ENCODE peak calls at places on chromosomes 2 and 18, in ten cellular contexts. M is effector memory CD4-positive, alpha-beta T cell; A is fibroblast of pulmonary artery; L is foreskin fibroblast; Q is posterior vena cava; K is endothelial cell; H is frontal cortex; E is putamen; C is H9; Y is LoVo. V is an unnamed sample.

GRCh38 chr2:224608104-224608503 is 22.9 kb upstream of the CUL3 start:
- DNase-seq in M (no peak), A (no peak), L (no peak), Q (no peak), K (no peak), H (no peak), E (no peak), C (no peak), Y (no peak), V (no peak)

GRCh38 chr2:229445501-229446294 is 174.6 kb upstream of the PID1 start:
- DNase-seq in M (no peak), A (peak; percentile 77), L (peak; percentile 74), Q (no peak), K (no peak), H (no peak), E (peak; percentile 48), C (no peak), Y (no peak), V (peak; percentile 75)

GRCh38 chr2:29017716-29018275 is 36.7 kb downstream of the TOGARAM2 start:
- DNase-seq in M (no peak), A (no peak), L (no peak), Q (no peak), K (no peak), H (no peak), E (no peak), C (no peak), Y (no peak), V (no peak)

GRCh38 chr18:74498712-74499629 is 2.8 kb downstream of the CNDP2 start:
- DNase-seq in M (peak; percentile 61), A (no peak), L (no peak), Q (peak; percentile 87), K (no peak), H (no peak), E (peak; percentile 38), C (no peak), Y (peak; percentile 22), V (peak; percentile 73)

GRCh38 chr2:145421841-145422240 is 901.9 kb upstream of the ZEB2 start:
- DNase-seq in M (no peak), A (no peak), L (peak; percentile 58), Q (no peak), K (no peak), H (no peak), E (no peak), C (no peak), Y (no peak), V (no peak)

GRCh38 chr2:46422717-46423394 is 56.5 kb upstream of the TMEM247 start:
- DNase-seq in M (no peak), A (no peak), L (no peak), Q (no peak), K (no peak), H (no peak), E (no peak), C (no peak), Y (no peak), V (no peak)

GRCh38 chr2:147538088-147538487 is 306.7 kb upstream of the ACVR2A start:
- DNase-seq in M (no peak), A (no peak), L (no peak), Q (no peak), K (no peak), H (no peak), E (no peak), C (no peak), Y (no peak), V (no peak)

GRCh38 chr2:121866789-121867188 is 111.3 kb downstream of the TSN start:
- DNase-seq in M (no peak), A (no peak), L (peak; percentile 27), Q (no peak), K (no peak), H (no peak), E (no peak), C (no peak), Y (no peak), V (no peak)

GRCh38 chr18:77110936-77111335 is 21.6 kb downstream of the MBP start:
- DNase-seq in M (no peak), A (no peak), L (no peak), Q (no peak), K (no peak), H (no peak), E (no peak), C (no peak), Y (no peak), V (no peak)

GRCh38 chr2:46362667-46363012 is 65.4 kb downstream of the EPAS1 start:
- DNase-seq in M (no peak), A (no peak), L (no peak), Q (no peak), K (no peak), H (no peak), E (no peak), C (no peak), Y (no peak), V (no peak)

GRCh38 chr18:43970656-43971055 is 693.4 kb upstream of the SYT4 start:
- DNase-seq in M (no peak), A (peak; percentile 49), L (peak; percentile 63), Q (no peak), K (no peak), H (no peak), E (no peak), C (no peak), Y (no peak), V (no peak)

GRCh38 chr2:220279840-220280239 is 652.4 kb downstream of the SLC4A3 start:
- DNase-seq in M (no peak), A (peak; percentile 13), L (peak; percentile 65), Q (no peak), K (no peak), H (no peak), E (no peak), C (no peak), Y (no peak), V (no peak)

GRCh38 chr2:238240761-238241711 is 1.2 kb upstream of the HES6 start:
- DNase-seq in M (no peak), A (no peak), L (peak; percentile 60), Q (peak; percentile 82), K (peak; percentile 52), H (peak; percentile 57), E (no peak), C (peak; percentile 91), Y (peak; percentile 41), V (no peak)

GRCh38 chr2:177106212-177106611 is 106.4 kb upstream of the HNRNPA3 start:
- DNase-seq in M (no peak), A (no peak), L (no peak), Q (no peak), K (no peak), H (no peak), E (no peak), C (peak; percentile 41), Y (no peak), V (no peak)

GRCh38 chr18:2293109-2293839 is 278.0 kb downstream of the METTL4 start:
- DNase-seq in M (no peak), A (no peak), L (no peak), Q (no peak), K (no peak), H (no peak), E (no peak), C (no peak), Y (no peak), V (no peak)

GRCh38 chr2:130827502-130828251 is 9.0 kb upstream of the ARHGEF4 start:
- DNase-seq in M (no peak), A (peak; percentile 44), L (no peak), Q (no peak), K (no peak), H (no peak), E (no peak), C (no peak), Y (no peak), V (no peak)

GRCh38 chr18:33817096-33817495 is 239.1 kb downstream of the ASXL3 start:
- DNase-seq in M (no peak), A (peak; percentile 32), L (peak; percentile 97), Q (no peak), K (no peak), H (no peak), E (no peak), C (no peak), Y (no peak), V (no peak)

GRCh38 chr2:182186132-182186735 is 200.6 kb downstream of the PPP1R1C start:
- DNase-seq in M (no peak), A (peak; percentile 66), L (peak; percentile 57), Q (no peak), K (peak; percentile 10), H (peak; percentile 7), E (peak; percentile 34), C (no peak), Y (peak; percentile 53), V (peak; percentile 52)

GRCh38 chr2:8656160-8656641 is 25.7 kb upstream of the ID2 start:
- DNase-seq in M (no peak), A (no peak), L (peak; percentile 92), Q (no peak), K (no peak), H (no peak), E (no peak), C (no peak), Y (no peak), V (no peak)

GRCh38 chr2:240946654-240947053 is 40.5 kb downstream of the CROCC2 start:
- DNase-seq in M (no peak), A (no peak), L (peak; percentile 70), Q (peak; percentile 66), K (no peak), H (no peak), E (no peak), C (no peak), Y (no peak), V (no peak)